ENCODE peak calls at places on chromosomes 6 and 20, in ten cellular contexts. E, L, B, O, Z, X, K, Q, Y and R are unnamed samples.

GRCh38 chr20:62914970-62915457 is 11.3 kb downstream of the DIDO1 start:
- DNase-seq in E (peak), L (no peak), B (no peak), O (no peak), Z (no peak), X (no peak), K (no peak), Q (peak), Y (no peak), R (no peak)

GRCh38 chr6:13733178-13733851 is 21.7 kb upstream of the RANBP9 start:
- DNase-seq in E (peak), L (peak), B (no peak), O (no peak), Z (no peak), X (peak), K (no peak), Q (no peak), Y (no peak), R (no peak)

GRCh38 chr6:157110620-157111019 is 212.7 kb downstream of the TMEM242 start:
- DNase-seq in E (no peak), L (no peak), B (no peak), O (no peak), Z (no peak), X (peak), K (no peak), Q (no peak), Y (no peak), R (no peak)

GRCh38 chr6:170129691-170130171 is 161.1 kb downstream of the DLL1 start:
- DNase-seq in E (peak), L (peak), B (no peak), O (no peak), Z (no peak), X (no peak), K (no peak), Q (peak), Y (peak), R (peak)

GRCh38 chr20:38975539-38976120 is 13.5 kb downstream of the DHX35 start:
- DNase-seq in E (no peak), L (no peak), B (no peak), O (no peak), Z (no peak), X (no peak), K (no peak), Q (no peak), Y (no peak), R (no peak)

GRCh38 chr6:79225718-79226117 is 8.8 kb downstream of the HMGN3 start:
- DNase-seq in E (no peak), L (no peak), B (no peak), O (no peak), Z (no peak), X (no peak), K (no peak), Q (no peak), Y (no peak), R (no peak)

GRCh38 chr6:139881728-139882211 is 507.3 kb upstream of the CITED2 start:
- DNase-seq in E (peak), L (peak), B (no peak), O (peak), Z (no peak), X (peak), K (no peak), Q (peak), Y (peak), R (no peak)

GRCh38 chr6:167330745-167331144 is 5.9 kb downstream of the TTLL2 start:
- DNase-seq in E (no peak), L (no peak), B (no peak), O (no peak), Z (no peak), X (no peak), K (no peak), Q (no peak), Y (no peak), R (no peak)

GRCh38 chr6:78666764-78667163 is 200.6 kb upstream of the IRAK1BP1 start:
- DNase-seq in E (no peak), L (no peak), B (no peak), O (no peak), Z (no peak), X (no peak), K (no peak), Q (no peak), Y (no peak), R (no peak)

GRCh38 chr6:157020398-157021266 is 243.5 kb downstream of the ARID1B start:
- DNase-seq in E (no peak), L (peak), B (no peak), O (peak), Z (peak), X (peak), K (peak), Q (peak), Y (no peak), R (no peak)

GRCh38 chr6:32559747-32560146 is 29.7 kb upstream of the HLA-DRB5 start:
- DNase-seq in E (no peak), L (no peak), B (no peak), O (no peak), Z (no peak), X (no peak), K (no peak), Q (no peak), Y (no peak), R (no peak)

GRCh38 chr20:36062799-36063198 is 91.7 kb upstream of the EPB41L1 start:
- DNase-seq in E (no peak), L (no peak), B (peak), O (no peak), Z (no peak), X (peak), K (no peak), Q (no peak), Y (no peak), R (no peak)

GRCh38 chr20:62500237-62500864 is 24.6 kb upstream of the GATA5 start:
- DNase-seq in E (peak), L (peak), B (no peak), O (peak), Z (peak), X (peak), K (peak), Q (peak), Y (no peak), R (peak)